ENCODE peak calls at places on chromosomes 6 and 20, in seven cellular contexts. E is activated CD8-positive, alpha-beta memory T cell treated with anti-CD3 and anti-CD28 coated beads, Interleukin-2, amount 10 ng/mL, durations not matched to agents 7 days and 5 days; L is HT1080; P is hypothalamus; H is renal cortical epithelial cell; B is activated CD4-positive, alpha-beta T cell treated with anti-CD3 and anti-CD28 coated beads, Interleukin-2, amount 50 U/mL, for 48 hours; Q is COR-L47. M is an unnamed sample.

GRCh38 chr20:63466250-63466825 is 6.1 kb downstream of the KCNQ2 start:
- DNase-seq in E (no peak), L (no peak), P (no peak), H (no peak), B (no peak), Q (no peak), M (no peak)

GRCh38 chr20:44532981-44533331 is 11.1 kb upstream of the SERINC3 start:
- DNase-seq in E (no peak), L (peak; percentile 54), P (no peak), H (no peak), B (no peak), Q (no peak), M (no peak)

GRCh38 chr20:40781340-40781916 is 92.4 kb upstream of the MAFB start:
- DNase-seq in E (no peak), L (no peak), P (no peak), H (no peak), B (no peak), Q (no peak), M (peak; percentile 10)

GRCh38 chr6:152338335-152339125 is 298.6 kb downstream of the SYNE1 start:
- DNase-seq in E (peak; percentile 61), L (peak; percentile 44), P (no peak), H (peak; percentile 9), B (peak; percentile 70), Q (no peak), M (no peak)

GRCh38 chr6:80454197-80454596 is 347.7 kb downstream of the BCKDHB start:
- DNase-seq in E (peak; percentile 40), L (peak; percentile 94), P (no peak), H (peak; percentile 100), B (no peak), Q (no peak), M (no peak)

GRCh38 chr20:59078231-59078630 is 35.6 kb upstream of the PRELID3B start:
- DNase-seq in E (no peak), L (no peak), P (no peak), H (no peak), B (no peak), Q (peak; percentile 46), M (no peak)

GRCh38 chr6:158086054-158086705 is 81.9 kb downstream of the SERAC1 start:
- DNase-seq in E (peak; percentile 58), L (peak; percentile 15), P (no peak), H (peak; percentile 99), B (no peak), Q (no peak), M (peak; percentile 71)

GRCh38 chr20:44802702-44803101 is 7.6 kb downstream of the RIMS4 start:
- DNase-seq in E (no peak), L (no peak), P (no peak), H (no peak), B (no peak), Q (no peak), M (no peak)

GRCh38 chr20:31630187-31630790 is 7.4 kb upstream of the COX4I2 start:
- DNase-seq in E (no peak), L (no peak), P (no peak), H (no peak), B (no peak), Q (no peak), M (no peak)

GRCh38 chr6:89734526-89734925 is 85.1 kb downstream of the MDN1 start:
- DNase-seq in E (no peak), L (peak; percentile 43), P (no peak), H (no peak), B (no peak), Q (no peak), M (no peak)

GRCh38 chr6:149471801-149472200 is 13.0 kb downstream of the ZC3H12D start:
- DNase-seq in E (no peak), L (no peak), P (no peak), H (no peak), B (no peak), Q (no peak), M (no peak)

GRCh38 chr6:168888102-168888501 is 365.5 kb downstream of the THBS2 start:
- DNase-seq in E (no peak), L (no peak), P (no peak), H (no peak), B (no peak), Q (no peak), M (no peak)

GRCh38 chr6:144845181-144845580 is 560.0 kb downstream of the UTRN start:
- DNase-seq in E (no peak), L (no peak), P (no peak), H (no peak), B (no peak), Q (no peak), M (no peak)

GRCh38 chr20:8414611-8415274 is 282.7 kb downstream of the PLCB1 start:
- DNase-seq in E (no peak), L (peak; percentile 61), P (no peak), H (peak; percentile 100), B (no peak), Q (peak; percentile 48), M (no peak)

GRCh38 chr6:32442243-32442667 is 2.6 kb downstream of the HLA-DRA start:
- DNase-seq in E (no peak), L (no peak), P (no peak), H (no peak), B (no peak), Q (no peak), M (no peak)

GRCh38 chr6:138545621-138545980 is 46.3 kb upstream of the NHSL1 start:
- DNase-seq in E (no peak), L (no peak), P (no peak), H (no peak), B (no peak), Q (no peak), M (peak; percentile 85)

GRCh38 chr20:33481431-33481941 is 8.4 kb upstream of the CBFA2T2 start:
- DNase-seq in E (no peak), L (no peak), P (no peak), H (no peak), B (no peak), Q (no peak), M (no peak)

GRCh38 chr20:10636326-10636818 is 37.4 kb downstream of the JAG1 start:
- DNase-seq in E (no peak), L (peak; percentile 53), P (no peak), H (peak; percentile 66), B (no peak), Q (no peak), M (no peak)

GRCh38 chr6:52517502-52518278 is 59.2 kb downstream of the TRAM2 start:
- DNase-seq in E (peak; percentile 64), L (peak; percentile 96), P (peak; percentile 27), H (peak; percentile 96), B (peak; percentile 56), Q (no peak), M (peak; percentile 91)

GRCh38 chr6:36885461-36886401 is at the start of gene C6orf89:
- DNase-seq in E (peak; percentile 99), L (peak; percentile 96), P (peak; percentile 93), H (peak; percentile 93), B (peak; percentile 97), Q (peak; percentile 99), M (peak; percentile 97)